ENCODE peak calls at places on chromosomes 2 and 18, in seven cellular contexts. A, W, D, C, X, H and P are unnamed samples.

GRCh38 chr2:33214436-33214835 is 262.0 kb upstream of the RASGRP3 start:
- DNase-seq in H (no peak), D (no peak), A (no peak), C (no peak), X (no peak), W (no peak), P (no peak)

GRCh38 chr2:187429989-187430388 is 18.1 kb downstream of the CALCRL start:
- DNase-seq in X (no peak), C (no peak), D (no peak), W (no peak), H (no peak), A (no peak), P (no peak)

GRCh38 chr18:76621184-76621583 is 126.1 kb upstream of the ZNF516 start:
- DNase-seq in H (no peak), A (no peak), X (no peak), D (no peak), C (no peak), W (no peak), P (no peak)

GRCh38 chr2:120133572-120134244 is 89.5 kb downstream of the TMEM185B start:
- DNase-seq in X (no peak), D (no peak), W (no peak), A (no peak), H (no peak), C (no peak), P (no peak)

GRCh38 chr2:54556659-54557121 is 100.6 kb downstream of the SPTBN1 start:
- DNase-seq in C (peak; percentile 38), H (no peak), D (no peak), X (no peak), A (no peak), W (no peak), P (no peak)

GRCh38 chr2:219962089-219962488 is 334.7 kb downstream of the SLC4A3 start:
- DNase-seq in C (no peak), H (no peak), W (no peak), A (no peak), D (no peak), X (no peak), P (no peak)

GRCh38 chr2:160305081-160305750 is 105.1 kb upstream of the ITGB6 start:
- DNase-seq in C (no peak), A (no peak), W (no peak), X (no peak), H (no peak), D (no peak), P (no peak)

GRCh38 chr18:8947576-8947975 is 154.9 kb upstream of the NDUFV2 start:
- DNase-seq in H (no peak), X (no peak), D (no peak), W (no peak), C (no peak), A (no peak), P (no peak)

GRCh38 chr2:46082531-46083485 is 214.4 kb upstream of the EPAS1 start:
- DNase-seq in X (no peak), C (no peak), D (no peak), A (peak; percentile 69), H (no peak), W (no peak), P (no peak)

GRCh38 chr2:188527110-188527509 is 235.4 kb downstream of the GULP1 start:
- DNase-seq in A (no peak), C (no peak), H (no peak), X (no peak), W (no peak), D (no peak), P (no peak)

GRCh38 chr2:52034706-52035105 is 1002.8 kb upstream of the NRXN1 start:
- DNase-seq in X (no peak), C (no peak), W (no peak), A (no peak), H (no peak), D (no peak), P (no peak)

GRCh38 chr2:211737282-211737681 is 801.3 kb downstream of the ERBB4 start:
- DNase-seq in X (no peak), C (no peak), A (no peak), W (no peak), D (no peak), H (no peak), P (no peak)

GRCh38 chr2:55616509-55617159 is 788 bp downstream of the PPP4R3B start:
- DNase-seq in X (peak; percentile 63), W (peak; percentile 65), A (no peak), D (peak; percentile 53), C (peak; percentile 16), H (peak; percentile 44), P (no peak)

GRCh38 chr2:8489751-8490150 is 192.1 kb upstream of the ID2 start:
- DNase-seq in D (no peak), C (no peak), H (no peak), X (no peak), W (no peak), A (peak; percentile 56), P (peak; percentile 18)

GRCh38 chr2:237663517-237663916 is 36.1 kb downstream of the LRRFIP1 start:
- DNase-seq in D (no peak), X (no peak), W (no peak), H (no peak), C (no peak), A (no peak), P (no peak)

GRCh38 chr2:237666606-237667005 is 39.2 kb downstream of the LRRFIP1 start:
- DNase-seq in A (no peak), C (no peak), W (no peak), D (no peak), H (no peak), X (no peak), P (no peak)

GRCh38 chr2:237667891-237668290 is 40.5 kb downstream of the LRRFIP1 start:
- DNase-seq in W (no peak), D (no peak), C (no peak), H (no peak), A (peak; percentile 59), X (no peak), P (no peak)

GRCh38 chr2:237664151-237664550 is 36.8 kb downstream of the LRRFIP1 start:
- DNase-seq in H (no peak), D (no peak), A (no peak), X (no peak), W (no peak), C (no peak), P (no peak)

GRCh38 chr2:237665713-237666143 is 38.3 kb downstream of the LRRFIP1 start:
- DNase-seq in W (peak; percentile 33), H (no peak), D (no peak), A (no peak), X (no peak), C (no peak), P (no peak)
- H3K4me1 ChIP-seq in W (peaks cover 62% of the 10 kb centered on the region), H (peaks cover 34% of the 10 kb centered on the region), D (peaks cover 10% of the 10 kb centered on the region), A (peaks cover 47% of the 10 kb centered on the region), X (no peaks in the 10 kb centered on the region), C (no peaks in the 10 kb centered on the region), P (peaks cover 39% of the 10 kb centered on the region)

DNA sequence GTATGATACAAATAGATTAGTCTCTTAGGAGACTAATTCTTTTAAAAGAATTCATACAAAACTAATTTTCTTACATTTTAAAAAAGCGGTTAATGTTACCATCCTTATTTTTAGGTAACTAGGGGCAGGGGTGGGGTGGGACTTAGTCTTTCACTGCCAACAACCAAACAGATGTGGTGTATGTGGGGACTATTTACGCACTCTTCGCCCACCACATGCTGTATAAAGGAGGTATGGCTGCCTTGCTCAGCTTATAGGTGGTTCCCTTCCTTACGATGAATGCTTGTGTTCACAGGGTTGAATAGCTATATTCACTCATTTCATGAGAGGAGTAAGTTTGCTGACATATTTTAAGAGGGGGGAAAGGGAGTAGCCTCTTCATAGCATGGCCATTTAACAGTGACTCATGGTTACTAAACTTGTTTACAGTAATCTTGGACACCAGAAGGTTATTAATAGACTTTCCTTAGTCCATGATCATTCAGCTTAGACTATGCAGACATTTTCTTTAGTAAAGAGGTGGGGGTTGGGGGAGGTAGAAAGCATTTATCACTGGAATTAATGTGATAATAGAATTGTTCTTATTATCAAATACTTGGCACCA is 61.8 kb downstream of the CAB39 start:
- DNase-seq in A (no peak), C (no peak), W (no peak), D (no peak), H (no peak), X (peak; percentile 54), P (no peak)
- H3K27ac ChIP-seq in A (peak overlapping the region; percentile 63), C (no peak overlapping the region), W (no peak overlapping the region), D (no peak overlapping the region), H (peak overlapping the region; percentile 80), X (peak overlapping the region; percentile 91), P (peak overlapping the region; percentile 70)

GRCh38 chr18:23121133-23121532 is 14.2 kb upstream of the CABLES1 start:
- DNase-seq in W (no peak), A (no peak), X (no peak), D (no peak), H (no peak), C (no peak), P (peak; percentile 39)

GRCh38 chr18:23114911-23115310 is 20.4 kb upstream of the CABLES1 start:
- DNase-seq in D (peak; percentile 41), X (no peak), H (no peak), A (no peak), C (no peak), W (no peak), P (no peak)

GRCh38 chr18:23114171-23114881 is 21.0 kb upstream of the CABLES1 start:
- DNase-seq in D (no peak), X (no peak), A (no peak), W (no peak), C (no peak), H (no peak), P (peak; percentile 49)

GRCh38 chr18:23113576-23113975 is 21.7 kb upstream of the CABLES1 start:
- DNase-seq in H (no peak), C (no peak), D (no peak), X (no peak), A (no peak), W (no peak), P (peak; percentile 65)

GRCh38 chr18:23115683-23116096 is 19.6 kb upstream of the CABLES1 start:
- DNase-seq in A (no peak), C (no peak), W (peak; percentile 74), X (no peak), H (no peak), D (peak; percentile 58), P (no peak)
- TF ChIP-seq EP300 in A (no peak), C (no peak), W (no peak), X (no peak), H (peak; percentile 25), D (peak; percentile 64), P (no peak)

GRCh38 chr2:377414-377813 is 89.5 kb upstream of the ALKAL2 start:
- DNase-seq in W (no peak), X (no peak), H (no peak), D (no peak), A (no peak), C (no peak), P (no peak)
- H3K4me1 ChIP-seq in W (peaks cover 12% of the 10 kb centered on the region), X (no peaks in the 10 kb centered on the region), H (peaks cover 4% of the 10 kb centered on the region), D (no peaks in the 10 kb centered on the region), A (no peaks in the 10 kb centered on the region), C (no peaks in the 10 kb centered on the region), P (peaks cover 10% of the 10 kb centered on the region)

DNA sequence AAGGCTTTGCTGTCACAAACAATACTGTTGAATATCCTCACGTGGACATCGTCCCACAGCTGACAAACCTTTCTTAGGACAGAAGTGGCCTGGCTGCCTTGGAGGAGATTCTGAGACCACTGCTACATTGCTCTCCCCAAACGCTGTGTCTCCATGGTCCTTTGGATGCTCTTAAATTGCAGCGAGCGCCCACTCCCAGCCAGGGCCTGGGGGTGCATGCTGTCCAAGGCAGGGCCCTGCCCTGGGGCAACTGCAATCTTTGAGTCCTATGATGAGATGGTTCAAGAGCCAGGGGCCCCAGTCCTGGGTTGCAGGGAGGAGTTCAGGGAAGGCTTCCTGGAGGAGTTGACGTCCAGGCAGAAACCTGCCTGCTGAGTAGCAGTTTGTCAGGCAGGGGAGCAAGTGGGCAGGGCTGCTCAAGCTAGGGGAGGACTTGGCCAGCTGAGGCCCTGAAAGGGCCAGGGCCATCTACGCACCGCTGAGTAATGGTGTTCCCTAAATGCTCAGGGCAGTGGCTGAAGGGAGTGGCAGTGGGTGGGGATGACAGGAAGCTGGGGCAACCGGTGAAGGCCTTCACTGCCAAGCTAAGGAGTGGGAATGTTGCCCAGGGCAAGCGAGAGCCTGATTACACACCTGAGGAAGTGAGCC is 10.8 kb upstream of the SDC1 start:
- DNase-seq in D (no peak), H (no peak), A (no peak), W (no peak), C (no peak), X (no peak), P (peak; percentile 76)
- H3K27ac ChIP-seq in D (no peak overlapping the region), H (no peak overlapping the region), A (no peak overlapping the region), W (no peak overlapping the region), C (no peak overlapping the region), X (no peak overlapping the region), P (peak overlapping the region; percentile 44)